ENCODE peak calls at places on chromosomes 3 and 15, in four cellular contexts. B, O, W and N are unnamed samples.

GRCh38 chr3:124701687-124702086 is 28.6 kb upstream of the UMPS start:
- DNase-seq in O (peak), W (no peak), B (peak), N (peak)

GRCh38 chr3:73908218-73908617 is 283.5 kb upstream of the PDZRN3 start:
- DNase-seq in O (no peak), W (no peak), B (no peak), N (no peak)

GRCh38 chr3:187974857-187975257 is 179.1 kb upstream of the LPP start:
- DNase-seq in W (no peak), B (no peak), O (no peak), N (no peak)

GRCh38 chr3:42473083-42473932 is 29.1 kb upstream of the VIPR1 start:
- DNase-seq in W (peak), B (no peak), O (peak), N (peak)

GRCh38 chr3:111801697-111802655 is 57.1 kb upstream of the PHLDB2 start:
- DNase-seq in W (no peak), B (peak), O (peak), N (peak)

GRCh38 chr3:43055393-43055792 is 50.5 kb downstream of the POMGNT2 start:
- DNase-seq in B (no peak), W (no peak), O (no peak), N (no peak)

GRCh38 chr15:39925112-39925830 is 5.2 kb upstream of the GPR176 start:
- DNase-seq in B (peak), W (no peak), O (no peak), N (no peak)

GRCh38 chr3:40780341-40780800 is 255.6 kb downstream of the ZNF621 start:
- DNase-seq in W (peak), B (no peak), O (peak), N (no peak)

GRCh38 chr3:127233371-127233770 is 40.4 kb downstream of the PRR23E start:
- DNase-seq in O (no peak), B (no peak), W (no peak), N (no peak)

GRCh38 chr3:196178993-196179379 is 32.2 kb downstream of the ZDHHC19 start:
- DNase-seq in O (no peak), B (no peak), W (no peak), N (no peak)

GRCh38 chr15:98937413-98938104 is 70.0 kb downstream of the PGPEP1L start:
- DNase-seq in B (no peak), W (no peak), O (no peak), N (no peak)

GRCh38 chr15:74727727-74728126 is 2.4 kb upstream of the CYP1A1 start:
- DNase-seq in O (no peak), B (no peak), W (no peak), N (no peak)

GRCh38 chr3:16480861-16481569 is 32.5 kb downstream of the RFTN1 start:
- DNase-seq in B (peak), W (no peak), O (peak), N (no peak)

GRCh38 chr3:71376911-71377310 is 206.6 kb downstream of the FOXP1 start:
- DNase-seq in O (no peak), B (no peak), W (no peak), N (no peak)

GRCh38 chr15:31325432-31325975 is 1.1 kb upstream of the KLF13 start:
- DNase-seq in O (no peak), W (peak), B (no peak), N (no peak)

GRCh38 chr15:57138260-57138895 is 219.9 kb downstream of the TCF12 start:
- DNase-seq in B (peak), O (peak), W (no peak), N (no peak)

GRCh38 chr3:27758083-27758482 is 36.0 kb upstream of the EOMES start:
- DNase-seq in O (peak), B (peak), W (no peak), N (peak)

GRCh38 chr3:40645883-40646282 is 121.1 kb downstream of the ZNF621 start:
- DNase-seq in O (no peak), W (no peak), B (peak), N (no peak)

GRCh38 chr15:35557544-35557943 is 11.6 kb upstream of the DPH6 start:
- DNase-seq in O (peak), W (no peak), B (peak), N (peak)

GRCh38 chr3:71309342-71309741 is 274.2 kb downstream of the FOXP1 start:
- DNase-seq in O (peak), B (no peak), W (no peak), N (no peak)

GRCh38 chr3:107855710-107856109 is 235.1 kb downstream of the CD47 start:
- DNase-seq in B (peak), O (peak), W (no peak), N (no peak)

GRCh38 chr15:85005744-85006143 is 24.1 kb downstream of the PDE8A start:
- DNase-seq in W (no peak), B (no peak), O (no peak), N (no peak)

GRCh38 chr15:53962646-53963561 is 15.3 kb upstream of the UNC13C start:
- DNase-seq in B (peak), O (no peak), W (peak), N (no peak)

GRCh38 chr15:58477228-58477627 is 45.4 kb downstream of the LIPC start:
- DNase-seq in W (no peak), B (no peak), O (no peak), N (no peak)

GRCh38 chr3:45583021-45583851 is 11.3 kb upstream of the LIMD1 start:
- DNase-seq in B (no peak), W (peak), O (peak), N (no peak)

GRCh38 chr3:45575491-45575923 is 19.0 kb upstream of the LIMD1 start:
- DNase-seq in B (peak), O (peak), W (no peak), N (no peak)

GRCh38 chr3:45582407-45582806 is 12.1 kb upstream of the LIMD1 start:
- DNase-seq in O (peak), B (peak), W (no peak), N (no peak)

GRCh38 chr3:45579251-45579650 is 15.3 kb upstream of the LIMD1 start:
- DNase-seq in O (no peak), W (no peak), B (no peak), N (no peak)

DNA sequence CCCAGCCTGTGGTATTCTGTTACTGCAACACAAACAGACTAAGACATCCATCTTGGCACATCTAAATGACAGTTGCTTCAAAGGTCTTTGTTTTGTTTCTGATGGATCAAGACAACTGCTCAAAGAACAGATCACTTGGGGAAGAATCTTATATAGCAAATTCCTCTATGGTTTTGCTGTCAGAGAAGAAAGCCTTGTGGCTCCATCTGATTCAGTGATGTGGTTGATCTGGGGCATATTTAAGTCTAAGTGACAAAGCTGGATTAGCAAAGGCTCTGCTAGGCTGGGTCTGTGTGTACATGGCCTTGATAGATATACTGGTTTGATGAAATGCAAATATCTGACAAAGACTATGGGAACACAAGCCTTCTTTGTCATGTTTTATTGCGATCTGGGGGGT is 14.4 kb upstream of the LIMD1 start:
- DNase-seq in B (no peak), W (no peak), O (no peak), N (no peak)
- H3K4me3 ChIP-seq in B (no peak), W (no peak), O (no peak), N (no peak)

DNA sequence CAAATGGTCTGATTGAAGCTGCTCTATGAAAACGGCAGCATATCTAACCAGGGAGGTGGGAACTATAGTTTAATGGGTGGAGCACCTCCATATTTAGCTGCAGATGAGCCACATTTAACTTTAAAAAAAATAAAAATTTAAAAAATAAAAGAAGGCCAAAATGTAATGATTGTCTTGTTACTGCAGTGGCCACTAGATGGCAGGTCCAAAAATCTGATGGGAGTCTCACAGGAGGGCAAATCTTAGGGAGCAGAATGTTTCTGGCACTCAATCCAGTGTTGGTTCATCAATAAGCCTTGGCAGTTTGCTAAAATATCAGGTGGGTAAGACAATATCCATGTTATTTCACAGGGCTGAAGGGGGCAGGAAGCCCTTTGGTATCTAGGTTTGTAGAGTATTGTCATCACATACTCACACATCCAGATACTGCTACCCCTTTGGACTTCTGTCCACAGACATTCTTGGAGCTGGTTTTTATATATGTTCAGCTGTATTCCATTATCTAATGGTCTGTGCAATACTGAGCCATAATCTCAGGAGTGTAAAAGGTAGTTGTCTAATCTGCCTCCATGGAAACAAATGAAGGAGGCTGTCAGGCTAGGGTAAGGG is 233.3 kb downstream of the TIGIT start:
- DNase-seq in O (peak), W (no peak), B (no peak), N (no peak)
- TF ChIP-seq CTCF in O (peak), W (peak), B (peak), N (peak)

DNA sequence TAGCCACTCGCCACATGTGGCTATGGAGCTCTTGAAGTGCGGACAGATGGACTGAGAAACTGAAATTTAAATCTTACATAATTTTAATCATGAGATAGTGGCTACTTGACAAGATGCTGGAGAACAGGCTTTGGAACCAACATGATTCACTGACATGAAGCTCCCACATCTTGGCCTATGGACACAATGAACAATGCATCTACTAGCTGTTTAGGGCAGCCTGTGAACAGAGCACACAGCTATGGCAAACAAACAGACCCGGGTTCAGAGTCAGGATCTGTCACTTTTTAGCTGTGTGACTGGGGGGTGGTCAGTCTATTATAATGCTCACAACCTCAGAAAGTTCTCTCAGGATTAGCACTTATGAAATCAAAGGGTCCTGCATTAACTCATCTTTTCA is 616.6 kb downstream of the MAGI1 start:
- DNase-seq in B (no peak), W (no peak), O (no peak), N (no peak)
- H3K4me3 ChIP-seq in B (no peak), W (no peak), O (no peak), N (no peak)

DNA sequence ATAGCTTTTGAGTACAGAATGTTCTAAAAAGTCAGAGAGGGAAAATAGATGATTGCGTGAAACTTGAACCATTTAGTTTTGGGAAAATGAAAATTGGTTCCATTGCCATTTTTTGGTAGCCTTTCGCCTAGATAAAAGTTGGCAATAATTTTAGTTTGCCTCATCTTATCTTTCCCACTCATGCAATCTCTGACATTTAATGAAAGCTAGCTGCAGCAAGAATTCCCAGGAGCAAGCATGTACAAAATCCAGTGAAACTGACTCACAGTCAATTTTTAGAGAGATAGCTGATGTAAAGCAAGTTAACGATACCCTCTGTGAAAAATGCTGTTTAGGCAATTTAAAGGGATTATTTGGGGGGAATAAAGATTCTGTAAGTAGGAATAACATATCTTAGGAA is 797.4 kb downstream of the GRM7 start:
- DNase-seq in O (no peak), B (no peak), W (no peak), N (no peak)
- TF ChIP-seq CTCF in O (no peak), B (no peak), W (no peak), N (no peak)

DNA sequence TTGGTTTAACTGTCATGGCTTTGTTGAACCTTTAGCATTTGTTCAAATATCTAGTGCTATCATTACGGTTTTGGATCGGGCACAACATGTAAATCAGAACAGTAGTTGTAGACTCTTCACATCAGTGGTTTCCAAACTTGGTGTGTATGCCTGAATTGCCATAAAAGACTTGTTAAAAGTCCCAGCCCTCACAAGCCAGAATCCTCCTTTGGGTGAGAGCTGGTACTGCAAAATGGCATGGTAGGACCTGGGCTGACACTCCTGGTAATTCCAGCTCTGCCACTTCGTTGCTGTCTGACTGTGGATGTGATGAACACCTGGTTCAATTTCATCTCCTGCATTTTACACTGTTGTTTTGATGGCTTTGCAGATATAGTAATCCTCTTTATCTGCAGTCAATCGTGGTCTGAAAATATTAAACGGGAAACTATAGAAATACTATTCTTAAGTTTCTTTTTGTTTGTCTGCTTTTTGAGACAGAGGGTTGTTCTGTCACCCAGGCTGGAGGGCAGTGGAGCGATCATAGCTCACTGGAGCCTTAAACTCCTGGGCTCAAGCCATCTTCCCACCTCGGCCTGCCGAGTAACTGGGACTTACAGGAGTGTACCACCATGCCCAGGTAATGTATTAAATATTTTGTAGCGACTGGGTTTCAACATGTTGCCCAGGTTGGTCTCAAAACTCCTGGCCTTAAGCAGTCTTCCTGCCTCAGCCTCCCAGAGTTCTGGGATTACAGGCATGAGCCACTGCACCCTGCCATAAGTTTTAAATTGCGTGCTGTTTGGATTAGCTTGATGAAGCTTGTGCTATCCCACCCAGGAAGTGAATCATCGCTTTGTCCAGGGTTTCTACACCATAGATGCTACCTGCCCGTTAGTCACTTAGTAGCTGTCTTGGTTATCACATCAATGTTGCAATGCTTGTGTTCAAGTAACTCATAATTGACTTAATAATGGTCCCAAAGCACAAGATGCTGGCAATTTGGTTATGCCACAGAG is 61.6 kb downstream of the RAB7A start:
- DNase-seq in O (peak), B (peak), W (peak), N (no peak)
- H3K4me3 ChIP-seq in O (no peak), B (no peak), W (no peak), N (no peak)

GRCh38 chr3:37953995-37954394 is 36.6 kb upstream of the VILL start:
- DNase-seq in O (no peak), W (no peak), B (no peak), N (no peak)
- TF ChIP-seq CTCF in O (no peak), W (no peak), B (no peak), N (no peak)